ENCODE peak calls at places on chromosomes 13 and 19, in five cellular contexts. B, O, V, D and H are unnamed samples.

GRCh38 chr13:103517066-103517767 is 451.0 kb upstream of the SLC10A2 start:
- DNase-seq in D (no peak), O (no peak), V (no peak), B (no peak), H (no peak)

GRCh38 chr13:110156186-110157065 is 150.5 kb downstream of the COL4A1 start:
- DNase-seq in V (no peak), O (no peak), D (no peak), B (no peak), H (no peak)

GRCh38 chr19:1244693-1245451 is 3.3 kb downstream of the ATP5F1D start:
- DNase-seq in V (peak; percentile 90), B (peak; percentile 95), O (no peak), D (peak; percentile 56), H (peak; percentile 80)

GRCh38 chr13:102799544-102800144 is 725 bp downstream of the BIVM start:
- DNase-seq in B (peak; percentile 72), D (peak; percentile 8), V (peak; percentile 85), O (peak; percentile 37), H (peak; percentile 45)

GRCh38 chr13:20684041-20684440 is 19.5 kb upstream of the IL17D start:
- DNase-seq in D (no peak), O (no peak), V (no peak), B (no peak), H (no peak)

GRCh38 chr13:51590966-51591627 is 6.8 kb downstream of the WDFY2 start:
- DNase-seq in V (no peak), O (peak; percentile 11), B (no peak), D (peak; percentile 58), H (no peak)

GRCh38 chr13:72952529-72953141 is 106.2 kb upstream of the KLF5 start:
- DNase-seq in V (no peak), B (no peak), O (no peak), D (no peak), H (no peak)

GRCh38 chr13:40193290-40194203 is 472.9 kb downstream of the FOXO1 start:
- DNase-seq in V (no peak), O (no peak), D (no peak), B (peak; percentile 72), H (peak; percentile 41)

GRCh38 chr19:48962029-48962848 is 2.9 kb upstream of the FTL start:
- DNase-seq in V (no peak), O (peak; percentile 77), D (peak; percentile 46), B (peak; percentile 80), H (peak; percentile 78)

GRCh38 chr19:41928754-41929535 is 696 bp upstream of the ERFL start:
- DNase-seq in V (no peak), B (no peak), D (no peak), O (peak; percentile 68), H (no peak)

GRCh38 chr19:15288146-15288963 is 44.0 kb downstream of the BRD4 start:
- DNase-seq in O (no peak), V (no peak), B (peak; percentile 72), D (no peak), H (no peak)

GRCh38 chr13:35764359-35765015 is 288.0 kb upstream of the MAB21L1 start:
- DNase-seq in B (no peak), D (no peak), O (no peak), V (no peak), H (no peak)

GRCh38 chr13:73215807-73216206 is 157.0 kb downstream of the KLF5 start:
- DNase-seq in O (no peak), V (no peak), D (no peak), B (no peak), H (no peak)

GRCh38 chr19:17614476-17614875 is 59.0 kb downstream of the COLGALT1 start:
- DNase-seq in V (no peak), D (no peak), B (no peak), O (no peak), H (no peak)

GRCh38 chr13:22915442-22916082 is 265.2 kb upstream of the SGCG start:
- DNase-seq in V (peak; percentile 83), B (no peak), D (peak; percentile 32), O (peak; percentile 16), H (peak; percentile 72)

GRCh38 chr13:36509369-36509768 is 77.1 kb downstream of the CCNA1 start:
- DNase-seq in O (no peak), D (no peak), V (no peak), B (no peak), H (no peak)

GRCh38 chr13:34419025-34419424 is 523.0 kb upstream of the NBEA start:
- DNase-seq in O (no peak), B (no peak), D (no peak), V (no peak), H (no peak)

GRCh38 chr19:14561249-14561648 is 10.6 kb downstream of the NDUFB7 start:
- DNase-seq in B (no peak), D (no peak), V (no peak), O (no peak), H (no peak)

GRCh38 chr13:45773236-45773635 is 71.1 kb downstream of the CBY2 start:
- DNase-seq in D (no peak), B (no peak), O (no peak), V (no peak), H (no peak)

GRCh38 chr13:95335667-95336066 is 34.4 kb upstream of the ABCC4 start:
- DNase-seq in D (no peak), B (no peak), O (no peak), V (no peak), H (no peak)

GRCh38 chr13:25203256-25203794 is 31.2 kb upstream of the AMER2 start:
- DNase-seq in V (no peak), D (no peak), O (no peak), B (no peak), H (no peak)

GRCh38 chr13:101985321-101985720 is 416.5 kb downstream of the FGF14 start:
- DNase-seq in V (no peak), O (no peak), D (no peak), B (no peak), H (no peak)

GRCh38 chr13:98385591-98385990 is 191.3 kb downstream of the STK24 start:
- DNase-seq in O (no peak), V (no peak), D (no peak), B (no peak), H (no peak)

GRCh38 chr13:93775027-93775426 is 548.4 kb downstream of the GPC6 start:
- DNase-seq in V (no peak), O (no peak), B (no peak), D (no peak), H (no peak)

GRCh38 chr13:113002206-113002821 is 33.3 kb downstream of the MCF2L start:
- DNase-seq in V (no peak), O (peak; percentile 35), D (no peak), B (no peak), H (no peak)

GRCh38 chr13:79128158-79128557 is 277.9 kb downstream of the RBM26 start:
- DNase-seq in D (no peak), B (no peak), O (no peak), V (no peak), H (no peak)
- H3K36me3 ChIP-seq in D (no peaks in the 10 kb centered on the region), B (no peaks in the 10 kb centered on the region), O (no peaks in the 10 kb centered on the region), V (no peaks in the 10 kb centered on the region), H (no peaks in the 10 kb centered on the region)

GRCh38 chr19:37907735-37908066 is 693 bp downstream of the SIPA1L3 start:
- DNase-seq in O (peak; percentile 33), B (no peak), D (no peak), V (no peak), H (no peak)

GRCh38 chr19:37903096-37903495 is 3.3 kb downstream of the WDR87 start:
- DNase-seq in O (no peak), D (no peak), V (peak; percentile 9), B (no peak), H (no peak)

GRCh38 chr19:37906868-37907734 is at the start of gene SIPA1L3:
- DNase-seq in V (peak; percentile 98), D (peak; percentile 97), B (peak; percentile 96), O (peak; percentile 86), H (peak; percentile 95)

GRCh38 chr19:37909661-37910199 is 2.7 kb downstream of the SIPA1L3 start:
- DNase-seq in O (no peak), V (no peak), B (no peak), D (no peak), H (no peak)

GRCh38 chr19:37905936-37906867 is at the start of gene WDR87:
- DNase-seq in V (peak; percentile 76), O (peak; percentile 73), B (no peak), D (peak; percentile 41), H (peak; percentile 30)
- H3K4me3 ChIP-seq in V (peak within 1 kb of the TSS; percentile 93), O (peak within 1 kb of the TSS; percentile 94), B (peak within 1 kb of the TSS; percentile 87), D (peak within 1 kb of the TSS; percentile 98), H (peak within 1 kb of the TSS; percentile 90)

GRCh38 chr19:46842791-46843190 is 7.9 kb downstream of the AP2S1 start:
- DNase-seq in D (no peak), O (no peak), B (no peak), V (no peak), H (no peak)

GRCh38 chr19:46841458-46842083 is 9.1 kb downstream of the AP2S1 start:
- DNase-seq in V (peak; percentile 92), B (peak; percentile 93), D (peak; percentile 67), O (no peak), H (peak; percentile 77)

GRCh38 chr19:46847528-46847927 is 3.1 kb downstream of the AP2S1 start:
- DNase-seq in D (no peak), O (no peak), B (peak; percentile 44), V (no peak), H (peak; percentile 2)

GRCh38 chr19:46845959-46846459 is 4.6 kb downstream of the AP2S1 start:
- DNase-seq in O (peak; percentile 43), B (no peak), V (no peak), D (no peak), H (no peak)

GRCh38 chr19:46844067-46844489 is 6.6 kb downstream of the AP2S1 start:
- DNase-seq in O (peak; percentile 46), D (no peak), V (no peak), B (no peak), H (no peak)
- H3K36me3 ChIP-seq in O (peaks cover 65% of the 10 kb centered on the region), D (no peaks in the 10 kb centered on the region), V (no peaks in the 10 kb centered on the region), B (peaks cover 42% of the 10 kb centered on the region), H (peaks cover 5% of the 10 kb centered on the region)

GRCh38 chr13:106503730-106504129 is 31.7 kb downstream of the EFNB2 start:
- DNase-seq in O (no peak), D (no peak), B (no peak), V (no peak), H (no peak)

GRCh38 chr13:106506286-106506685 is 29.2 kb downstream of the EFNB2 start:
- DNase-seq in B (no peak), V (no peak), D (no peak), O (no peak), H (no peak)

GRCh38 chr13:106503272-106503671 is 32.2 kb downstream of the EFNB2 start:
- DNase-seq in B (no peak), V (no peak), O (no peak), D (no peak), H (no peak)

GRCh38 chr13:106505295-106505694 is 30.2 kb downstream of the EFNB2 start:
- DNase-seq in V (no peak), D (no peak), O (no peak), B (no peak), H (no peak)

DNA sequence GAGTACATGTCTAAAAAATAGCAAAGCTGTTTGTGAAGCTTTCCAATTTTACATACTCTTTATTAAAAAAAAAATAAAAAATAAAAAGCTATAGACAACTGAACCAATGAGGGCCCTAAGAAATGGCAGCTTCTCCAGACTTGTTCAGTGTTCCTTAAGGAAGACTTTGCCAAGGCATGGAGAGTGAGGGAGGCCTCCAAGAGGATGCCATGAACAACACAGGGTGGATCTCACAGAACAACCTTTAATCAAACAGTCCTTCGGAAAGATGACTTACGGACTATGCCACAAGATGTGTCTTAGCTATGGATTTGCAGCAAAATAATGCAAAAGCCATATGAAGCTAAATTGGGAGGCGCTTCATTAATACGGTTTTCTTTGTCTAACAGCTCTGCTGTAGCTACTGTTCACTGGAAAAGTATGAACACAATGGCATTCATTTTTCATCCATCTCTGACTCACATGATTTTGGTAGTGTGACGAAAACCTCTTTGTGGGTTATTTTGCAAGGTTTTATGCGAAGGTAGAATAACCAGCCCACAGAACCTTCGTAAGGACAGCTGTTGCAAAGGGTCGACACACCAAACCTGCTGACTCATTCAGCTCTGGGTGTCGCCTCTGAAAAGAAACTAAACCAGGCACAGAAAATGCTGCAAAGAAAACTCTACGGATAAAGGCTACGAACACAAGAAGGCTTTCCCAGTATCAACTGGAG is 27.7 kb downstream of the EFNB2 start:
- DNase-seq in B (no peak), V (no peak), D (no peak), O (no peak), H (no peak)
- H3K4me3 ChIP-seq in B (no peak overlapping the region), V (no peak overlapping the region), D (no peak overlapping the region), O (no peak overlapping the region), H (no peak overlapping the region)